ENCODE peak calls at places on chromosomes 7 and 10, in four cellular contexts. X is heart left ventricle, O is left ventricle myocardium inferior, J is fibroblast of lung. U is an unnamed sample.

GRCh38 chr7:138784692-138785091 is 13.1 kb upstream of the TMEM213 start:
- DNase-seq in X (no peak), O (no peak), J (no peak), U (no peak)

GRCh38 chr7:151481650-151482505 is 37.8 kb downstream of the RHEB start:
- DNase-seq in X (no peak), O (no peak), J (no peak), U (no peak)

GRCh38 chr7:157368955-157369354 is 32.2 kb downstream of the DNAJB6 start:
- DNase-seq in X (no peak), O (no peak), J (no peak), U (no peak)

GRCh38 chr10:11685787-11686218 is 56.4 kb upstream of the ECHDC3 start:
- DNase-seq in X (peak; percentile 64), O (peak; percentile 53), J (peak; percentile 39), U (peak; percentile 66)

GRCh38 chr10:113767222-113767621 is 15.7 kb downstream of the PLEKHS1 start:
- DNase-seq in X (no peak), O (no peak), J (no peak), U (no peak)

GRCh38 chr10:71984798-71985388 is 20.7 kb downstream of the CHST3 start:
- DNase-seq in X (no peak), O (no peak), J (no peak), U (peak; percentile 63)

GRCh38 chr10:6743291-6743849 is 163.3 kb upstream of the PRKCQ start:
- DNase-seq in X (no peak), O (no peak), J (no peak), U (no peak)

GRCh38 chr10:79055100-79055782 is 13.5 kb upstream of the ZMIZ1 start:
- DNase-seq in X (peak; percentile 2), O (no peak), J (no peak), U (no peak)

GRCh38 chr7:88256906-88257305 is 37.1 kb upstream of the SRI start:
- DNase-seq in X (no peak), O (no peak), J (no peak), U (no peak)

GRCh38 chr10:13087601-13087985 is 12.4 kb upstream of the OPTN start:
- DNase-seq in X (no peak), O (no peak), J (no peak), U (no peak)

GRCh38 chr7:96727534-96728088 is 18.0 kb upstream of the SEM1 start:
- DNase-seq in X (no peak), O (no peak), J (no peak), U (no peak)

GRCh38 chr10:5034588-5034987 is 30.9 kb upstream of the AKR1C2 start:
- DNase-seq in X (no peak), O (no peak), J (no peak), U (no peak)

GRCh38 chr10:132920101-132920925 is 22.1 kb downstream of the CFAP46 start:
- DNase-seq in X (no peak), O (no peak), J (no peak), U (no peak)

GRCh38 chr10:132396495-132397035 is 435 bp upstream of the PWWP2B start:
- DNase-seq in X (peak; percentile 73), O (peak; percentile 71), J (peak; percentile 37), U (peak; percentile 81)

GRCh38 chr10:78474743-78475142 is 441.1 kb downstream of the RPS24 start:
- DNase-seq in X (no peak), O (no peak), J (no peak), U (no peak)

GRCh38 chr10:43130756-43131155 is 7.5 kb upstream of the CSGALNACT2 start:
- DNase-seq in X (peak; percentile 17), O (no peak), J (no peak), U (peak; percentile 27)

GRCh38 chr10:1323951-1324350 is 267.8 kb downstream of the WDR37 start:
- DNase-seq in X (no peak), O (no peak), J (no peak), U (no peak)

GRCh38 chr7:317643-318405 is 27.9 kb downstream of the FOXL3 start:
- DNase-seq in X (no peak), O (no peak), J (no peak), U (peak; percentile 50)

GRCh38 chr10:116587878-116588590 is 2.7 kb upstream of the PNLIPRP1 start:
- DNase-seq in X (no peak), O (no peak), J (no peak), U (no peak)

GRCh38 chr10:69404786-69405185 is 11.9 kb downstream of the TACR2 start:
- DNase-seq in X (no peak), O (no peak), J (no peak), U (no peak)

GRCh38 chr7:151875862-151876111 is 1.1 kb downstream of the PRKAG2 start:
- DNase-seq in X (no peak), O (no peak), J (peak; percentile 36), U (no peak)

GRCh38 chr10:43055991-43056567 is 20.8 kb upstream of the RET start:
- DNase-seq in X (no peak), O (peak; percentile 11), J (no peak), U (no peak)

GRCh38 chr10:128013626-128014025 is 106.7 kb downstream of the PTPRE start:
- DNase-seq in X (no peak), O (no peak), J (no peak), U (no peak)

GRCh38 chr10:95297402-95297801 is 6.6 kb upstream of the PDLIM1 start:
- DNase-seq in X (no peak), O (no peak), J (no peak), U (no peak)

GRCh38 chr7:104859754-104860426 is 154.1 kb upstream of the KMT2E start:
- DNase-seq in X (no peak), O (no peak), J (no peak), U (no peak)

GRCh38 chr10:62163024-62163423 is 105.6 kb downstream of the RTKN2 start:
- DNase-seq in X (no peak), O (no peak), J (no peak), U (no peak)

GRCh38 chr10:73506074-73506473 is 10.2 kb upstream of the PPP3CB start:
- DNase-seq in X (no peak), O (no peak), J (no peak), U (no peak)
- H3K27ac ChIP-seq in X (no peak overlapping the region), O (no peak overlapping the region), J (no peak overlapping the region), U (no peak overlapping the region)

DNA sequence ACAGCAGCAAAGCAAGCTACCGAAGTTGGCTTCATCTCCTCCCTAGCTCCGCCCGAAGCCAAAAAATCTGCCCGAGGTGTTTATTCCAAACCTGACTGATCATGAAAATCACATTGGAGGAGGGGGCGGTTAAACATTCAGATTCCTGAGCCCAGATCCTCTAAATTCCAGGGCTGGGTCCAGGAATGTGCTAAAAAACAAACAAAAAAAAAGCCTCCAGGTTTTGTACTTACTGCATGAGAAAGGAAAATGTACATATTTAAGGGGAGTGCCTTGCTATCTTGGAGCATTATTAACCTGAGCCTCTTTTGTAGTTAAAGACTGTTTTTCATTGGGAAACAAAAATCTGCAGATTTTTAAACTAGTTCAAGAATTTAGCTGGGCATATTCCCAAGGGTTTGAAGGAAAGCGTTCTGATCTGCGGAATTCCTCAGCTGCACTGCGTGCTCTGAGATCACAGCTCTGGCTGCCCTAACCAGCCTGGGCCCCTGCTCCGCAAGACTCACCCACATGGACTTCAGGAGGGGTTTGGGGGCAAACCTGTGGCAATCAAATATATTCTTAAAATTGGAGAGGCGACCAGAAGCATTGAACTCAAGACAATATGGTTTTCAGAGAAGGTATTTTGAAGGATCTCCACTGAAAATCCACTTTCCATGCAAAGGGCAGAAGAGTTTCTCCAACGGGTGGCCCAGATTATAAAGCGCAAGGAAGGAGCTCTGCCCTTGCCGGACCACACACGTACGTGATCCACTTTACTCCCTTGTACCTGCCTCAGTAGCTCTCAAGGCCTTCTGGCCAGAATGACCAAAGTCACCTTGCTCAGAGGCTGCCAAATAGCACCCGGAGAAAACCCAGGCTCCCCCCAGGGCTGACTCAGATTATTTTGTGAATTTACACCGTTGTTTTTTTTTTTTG is 10.0 kb upstream of the TNS3 start:
- DNase-seq in X (no peak), O (no peak), J (peak; percentile 62), U (no peak)
- H3K4me3 ChIP-seq in X (no peak overlapping the region), O (no peak overlapping the region), J (no peak overlapping the region), U (no peak overlapping the region)

DNA sequence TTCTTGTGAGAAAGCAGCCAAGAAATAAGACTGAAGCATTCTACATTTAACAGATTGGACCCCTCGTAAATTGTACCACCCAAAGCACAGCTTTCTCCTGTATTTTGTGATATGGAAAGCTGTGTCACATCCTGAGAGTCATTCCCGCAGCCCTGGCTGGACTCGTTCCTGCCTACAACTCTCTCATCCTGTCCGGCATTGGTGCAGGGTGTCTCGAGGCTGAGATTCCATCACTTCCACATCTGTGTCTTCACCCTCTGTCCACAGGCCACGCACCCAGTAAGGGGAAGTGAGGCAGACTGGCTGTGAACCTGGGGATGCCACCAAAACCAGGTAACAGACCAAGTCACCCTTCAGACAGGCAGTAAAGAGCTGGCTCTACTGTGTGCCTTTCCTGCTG is 146.2 kb upstream of the KLF6 start:
- DNase-seq in X (no peak), O (no peak), J (no peak), U (no peak)
- H3K27ac ChIP-seq in X (no peak overlapping the region), O (no peak overlapping the region), J (no peak overlapping the region), U (no peak overlapping the region)

GRCh38 chr10:104340692-104341091 is 2.4 kb upstream of the ITPRIP start:
- DNase-seq in X (no peak), O (no peak), J (no peak), U (no peak)

GRCh38 chr10:104339469-104340098 is 1.3 kb upstream of the ITPRIP start:
- DNase-seq in X (peak; percentile 74), O (no peak), J (peak; percentile 85), U (no peak)

GRCh38 chr10:104337985-104338735 is at the start of gene ITPRIP:
- DNase-seq in X (peak; percentile 82), O (peak; percentile 74), J (peak; percentile 92), U (peak; percentile 76)

GRCh38 chr10:104337527-104337984 is 709 bp downstream of the ITPRIP start:
- DNase-seq in X (no peak), O (no peak), J (no peak), U (no peak)

GRCh38 chr10:104340099-104340594 is 1.9 kb upstream of the ITPRIP start:
- DNase-seq in X (no peak), O (no peak), J (no peak), U (no peak)
- H3K4me3 ChIP-seq in X (peak overlapping the region; percentile 97), O (peak overlapping the region; percentile 97), J (peak overlapping the region; percentile 93), U (peak overlapping the region; percentile 89)

DNA sequence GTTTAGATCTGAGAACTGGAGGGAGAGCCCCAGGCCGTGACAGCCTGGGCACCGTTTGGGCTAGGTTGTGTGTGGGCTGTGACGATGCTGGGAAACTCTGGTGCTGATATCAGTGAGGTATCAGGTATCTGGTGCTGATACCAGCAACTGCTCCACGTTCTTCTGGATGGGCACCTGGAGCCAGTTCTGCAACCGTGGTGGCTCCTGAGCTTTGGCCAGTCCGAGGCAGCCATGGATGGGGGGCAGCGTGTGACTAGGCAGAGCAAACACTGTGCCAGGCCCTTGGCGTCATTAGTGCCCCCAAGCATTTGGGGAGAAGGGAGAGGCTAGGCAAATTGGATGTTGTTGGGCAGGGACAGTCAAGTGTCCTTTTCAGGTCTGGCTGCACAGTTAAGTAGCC is 57.9 kb downstream of the ZNF467 start:
- DNase-seq in X (no peak), O (no peak), J (no peak), U (no peak)
- H3K27ac ChIP-seq in X (peak overlapping the region; percentile 90), O (peak overlapping the region; percentile 92), J (no peak overlapping the region), U (peak overlapping the region; percentile 74)

GRCh38 chr7:16675277-16675676 is 29.3 kb downstream of the BZW2 start:
- DNase-seq in X (no peak), O (no peak), J (no peak), U (no peak)
- H3K4me3 ChIP-seq in X (no peak overlapping the region), O (no peak overlapping the region), J (no peak overlapping the region), U (no peak overlapping the region)